ENCODE peak calls at places on chromosomes 7 and 10, in six cellular contexts. One of them, this sample, is unnamed.

GRCh38 chr7:87833130-87833529 is 43.0 kb downstream of the SLC25A40 start:
- DNase-seq in HCT116: no peak
- DNase-seq in HepG2: no peak
- DNase-seq in GM12878: no peak
- DNase-seq in H1: no peak
- DNase-seq in K562: no peak
- DNase-seq in this sample: no peak

GRCh38 chr10:125231813-125232475 is 71.6 kb upstream of the CTBP2 start:
- DNase-seq in HCT116: no peak
- DNase-seq in HepG2: no peak
- DNase-seq in GM12878: no peak
- DNase-seq in H1: no peak
- DNase-seq in K562: no peak
- DNase-seq in this sample: no peak

GRCh38 chr10:14837003-14837755 is 658 bp downstream of the CDNF start:
- DNase-seq in HCT116: no peak
- DNase-seq in HepG2: peak
- DNase-seq in GM12878: no peak
- DNase-seq in H1: no peak
- DNase-seq in K562: no peak
- DNase-seq in this sample: no peak

GRCh38 chr10:83862723-83863122 is 276.6 kb upstream of the GHITM start:
- DNase-seq in HCT116: no peak
- DNase-seq in HepG2: no peak
- DNase-seq in GM12878: no peak
- DNase-seq in H1: no peak
- DNase-seq in K562: no peak
- DNase-seq in this sample: no peak

GRCh38 chr7:130492519-130493274 is 812 bp downstream of the MEST start:
- DNase-seq in HCT116: no peak
- DNase-seq in HepG2: no peak
- DNase-seq in GM12878: no peak
- DNase-seq in H1: no peak
- DNase-seq in K562: no peak
- DNase-seq in this sample: peak

GRCh38 chr7:88075216-88075615 is 141.2 kb downstream of the ADAM22 start:
- DNase-seq in HCT116: no peak
- DNase-seq in HepG2: no peak
- DNase-seq in GM12878: no peak
- DNase-seq in H1: no peak
- DNase-seq in K562: no peak
- DNase-seq in this sample: no peak

GRCh38 chr10:62268027-62268398 is 631 bp downstream of the RTKN2 start:
- DNase-seq in HCT116: no peak
- DNase-seq in HepG2: no peak
- DNase-seq in GM12878: no peak
- DNase-seq in H1: no peak
- DNase-seq in K562: no peak
- DNase-seq in this sample: peak

GRCh38 chr7:45897042-45897690 is 8.9 kb downstream of the IGFBP1 start:
- DNase-seq in HCT116: no peak
- DNase-seq in HepG2: no peak
- DNase-seq in GM12878: no peak
- DNase-seq in H1: no peak
- DNase-seq in K562: no peak
- DNase-seq in this sample: no peak

GRCh38 chr10:129365767-129366400 is 101.2 kb upstream of the MGMT start:
- DNase-seq in HCT116: peak
- DNase-seq in HepG2: no peak
- DNase-seq in GM12878: no peak
- DNase-seq in H1: no peak
- DNase-seq in K562: peak
- DNase-seq in this sample: peak

GRCh38 chr10:12980713-12981306 is 20.7 kb downstream of the CCDC3 start:
- DNase-seq in HCT116: no peak
- DNase-seq in HepG2: no peak
- DNase-seq in GM12878: no peak
- DNase-seq in H1: no peak
- DNase-seq in K562: no peak
- DNase-seq in this sample: no peak

GRCh38 chr10:70987396-70988130 is 99.2 kb upstream of the PCBD1 start:
- DNase-seq in HCT116: no peak
- DNase-seq in HepG2: no peak
- DNase-seq in GM12878: no peak
- DNase-seq in H1: no peak
- DNase-seq in K562: no peak
- DNase-seq in this sample: no peak

GRCh38 chr7:98252655-98253054 is 623 bp upstream of the TECPR1 start:
- DNase-seq in HCT116: no peak
- DNase-seq in HepG2: no peak
- DNase-seq in GM12878: no peak
- DNase-seq in H1: no peak
- DNase-seq in K562: no peak
- DNase-seq in this sample: no peak

GRCh38 chr10:69232252-69232651 is 12.1 kb downstream of the HKDC1 start:
- DNase-seq in HCT116: peak
- DNase-seq in HepG2: no peak
- DNase-seq in GM12878: no peak
- DNase-seq in H1: peak
- DNase-seq in K562: no peak
- DNase-seq in this sample: no peak

GRCh38 chr7:150978136-150978789 is at the start of gene KCNH2:
- DNase-seq in HCT116: no peak
- DNase-seq in HepG2: no peak
- DNase-seq in GM12878: no peak
- DNase-seq in H1: no peak
- DNase-seq in K562: peak
- DNase-seq in this sample: peak

GRCh38 chr10:107163904-107164861 is at the start of gene SORCS1:
- DNase-seq in HCT116: no peak
- DNase-seq in HepG2: no peak
- DNase-seq in GM12878: no peak
- DNase-seq in H1: no peak
- DNase-seq in K562: no peak
- DNase-seq in this sample: peak

GRCh38 chr7:69060516-69060915 is 537.8 kb upstream of the AUTS2 start:
- DNase-seq in HCT116: no peak
- DNase-seq in HepG2: no peak
- DNase-seq in GM12878: no peak
- DNase-seq in H1: no peak
- DNase-seq in K562: no peak
- DNase-seq in this sample: no peak

GRCh38 chr7:45078199-45078681 is 10.5 kb downstream of the NACAD start:
- DNase-seq in HCT116: no peak
- DNase-seq in HepG2: peak
- DNase-seq in GM12878: no peak
- DNase-seq in H1: no peak
- DNase-seq in K562: no peak
- DNase-seq in this sample: peak

GRCh38 chr7:33185786-33186185 is 56.4 kb downstream of the BBS9 start:
- DNase-seq in HCT116: peak
- DNase-seq in HepG2: peak
- DNase-seq in GM12878: no peak
- DNase-seq in H1: no peak
- DNase-seq in K562: peak
- DNase-seq in this sample: no peak

GRCh38 chr10:86062151-86062550 is 304.4 kb downstream of the GRID1 start:
- DNase-seq in HCT116: no peak
- DNase-seq in HepG2: no peak
- DNase-seq in GM12878: no peak
- DNase-seq in H1: no peak
- DNase-seq in K562: no peak
- DNase-seq in this sample: no peak

GRCh38 chr10:20492447-20492846 is 404.7 kb downstream of the NEBL start:
- DNase-seq in HCT116: no peak
- DNase-seq in HepG2: no peak
- DNase-seq in GM12878: no peak
- DNase-seq in H1: no peak
- DNase-seq in K562: no peak
- DNase-seq in this sample: no peak

GRCh38 chr7:155660059-155660757 is 15.7 kb downstream of the RBM33 start:
- DNase-seq in HCT116: no peak
- DNase-seq in HepG2: no peak
- DNase-seq in GM12878: peak
- DNase-seq in H1: no peak
- DNase-seq in K562: no peak
- DNase-seq in this sample: no peak

GRCh38 chr7:7254319-7254718 is 72.0 kb downstream of the C1GALT1 start:
- DNase-seq in HCT116: no peak
- DNase-seq in HepG2: no peak
- DNase-seq in GM12878: no peak
- DNase-seq in H1: no peak
- DNase-seq in K562: no peak
- DNase-seq in this sample: no peak

GRCh38 chr10:133439517-133440461 is 14.0 kb upstream of the SCART1 start:
- DNase-seq in HCT116: no peak
- DNase-seq in HepG2: no peak
- DNase-seq in GM12878: no peak
- DNase-seq in H1: no peak
- DNase-seq in K562: no peak
- DNase-seq in this sample: no peak

GRCh38 chr7:22441157-22441556 is 58.8 kb downstream of the STEAP1B start:
- DNase-seq in HCT116: no peak
- DNase-seq in HepG2: no peak
- DNase-seq in GM12878: no peak
- DNase-seq in H1: no peak
- DNase-seq in K562: no peak
- DNase-seq in this sample: no peak

GRCh38 chr7:22444181-22444966 is 55.6 kb downstream of the STEAP1B start:
- DNase-seq in HCT116: no peak
- DNase-seq in HepG2: peak
- DNase-seq in GM12878: no peak
- DNase-seq in H1: no peak
- DNase-seq in K562: no peak
- DNase-seq in this sample: no peak

GRCh38 chr7:22442887-22443369 is 57.1 kb downstream of the STEAP1B start:
- DNase-seq in HCT116: no peak
- DNase-seq in HepG2: no peak
- DNase-seq in GM12878: no peak
- DNase-seq in H1: no peak
- DNase-seq in K562: no peak
- DNase-seq in this sample: no peak

GRCh38 chr7:22443370-22444180 is 56.4 kb downstream of the STEAP1B start:
- DNase-seq in HCT116: no peak
- DNase-seq in HepG2: peak
- DNase-seq in GM12878: no peak
- DNase-seq in H1: no peak
- DNase-seq in K562: no peak
- DNase-seq in this sample: no peak

DNA sequence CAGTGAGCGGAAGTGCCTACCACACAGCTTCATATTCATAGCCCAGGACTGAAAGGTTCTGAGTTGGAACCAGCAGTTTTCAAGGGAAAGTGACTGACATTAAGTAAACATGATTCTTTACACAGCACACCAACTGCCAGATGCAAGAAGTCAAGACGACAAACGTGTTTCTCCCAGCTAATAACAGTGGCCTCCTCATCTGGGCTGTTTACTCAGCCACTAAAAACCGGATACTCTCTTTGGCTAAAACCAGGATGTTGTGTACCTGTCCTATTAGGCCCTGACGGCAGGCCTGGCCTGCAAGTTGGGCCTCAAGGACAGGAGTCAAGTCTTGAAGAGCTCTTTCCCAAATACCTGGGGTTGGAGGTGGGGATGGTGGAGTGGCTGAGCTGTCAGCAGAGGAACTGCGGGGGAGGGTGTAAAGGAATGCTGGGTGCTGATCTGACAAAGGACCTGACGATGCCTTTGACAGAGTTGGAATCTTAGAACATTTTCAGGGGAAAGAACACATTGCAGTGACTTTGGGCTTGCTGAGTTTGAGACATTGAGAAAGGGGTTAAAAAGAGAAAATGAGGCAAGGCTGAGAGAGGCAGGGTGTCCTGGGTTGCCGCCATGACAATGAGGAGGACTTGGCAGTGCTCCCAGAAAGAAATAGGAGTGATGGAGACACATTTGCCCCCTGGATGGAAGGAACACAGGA is 57.7 kb downstream of the STEAP1B start:
- DNase-seq in HCT116: no peak
- DNase-seq in HepG2: peak
- DNase-seq in GM12878: no peak
- DNase-seq in H1: no peak
- DNase-seq in K562: no peak
- DNase-seq in this sample: no peak
- TF ChIP-seq MAX in HCT116: no peak
- TF ChIP-seq MAX in HepG2: peak
- TF ChIP-seq MAX in GM12878: no peak
- TF ChIP-seq MAX in H1: no peak
- TF ChIP-seq MAX in K562: no peak
- TF ChIP-seq MAX in this sample: no peak

GRCh38 chr7:34849966-34850365 is 187.3 kb downstream of the DPY19L1 start:
- DNase-seq in HCT116: no peak
- DNase-seq in HepG2: no peak
- DNase-seq in GM12878: no peak
- DNase-seq in H1: no peak
- DNase-seq in K562: no peak
- DNase-seq in this sample: no peak
- TF ChIP-seq ATF3 in HCT116: no peak
- TF ChIP-seq ATF3 in HepG2: no peak
- TF ChIP-seq ATF3 in GM12878: no peak
- TF ChIP-seq ATF3 in H1: no peak
- TF ChIP-seq ATF3 in K562: no peak
- TF ChIP-seq ATF3 in this sample: no peak

DNA sequence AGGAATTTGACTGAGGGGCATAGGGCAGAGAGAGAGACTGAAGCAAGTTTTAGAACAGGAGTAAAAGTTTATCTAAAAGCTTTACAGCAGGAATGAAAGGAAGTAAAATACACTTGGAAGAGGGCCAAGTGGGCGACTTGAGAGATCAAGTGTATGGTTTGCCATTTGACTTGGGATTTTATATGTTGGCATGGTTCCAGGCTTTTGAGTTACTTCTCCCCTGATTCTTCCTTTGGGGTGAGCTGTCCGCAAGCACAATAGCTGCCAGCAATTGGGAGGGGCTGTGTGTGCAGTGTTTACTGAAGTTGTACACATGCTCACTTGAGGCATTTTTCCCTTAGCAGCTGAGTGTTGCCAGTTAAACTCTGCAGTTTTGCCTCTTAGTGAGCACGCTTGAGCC is 892.0 kb upstream of the MBL2 start:
- DNase-seq in HCT116: no peak
- DNase-seq in HepG2: no peak
- DNase-seq in GM12878: no peak
- DNase-seq in H1: no peak
- DNase-seq in K562: no peak
- DNase-seq in this sample: no peak
- TF ChIP-seq MAX in HCT116: no peak
- TF ChIP-seq MAX in HepG2: no peak
- TF ChIP-seq MAX in GM12878: no peak
- TF ChIP-seq MAX in H1: no peak
- TF ChIP-seq MAX in K562: no peak
- TF ChIP-seq MAX in this sample: no peak

DNA sequence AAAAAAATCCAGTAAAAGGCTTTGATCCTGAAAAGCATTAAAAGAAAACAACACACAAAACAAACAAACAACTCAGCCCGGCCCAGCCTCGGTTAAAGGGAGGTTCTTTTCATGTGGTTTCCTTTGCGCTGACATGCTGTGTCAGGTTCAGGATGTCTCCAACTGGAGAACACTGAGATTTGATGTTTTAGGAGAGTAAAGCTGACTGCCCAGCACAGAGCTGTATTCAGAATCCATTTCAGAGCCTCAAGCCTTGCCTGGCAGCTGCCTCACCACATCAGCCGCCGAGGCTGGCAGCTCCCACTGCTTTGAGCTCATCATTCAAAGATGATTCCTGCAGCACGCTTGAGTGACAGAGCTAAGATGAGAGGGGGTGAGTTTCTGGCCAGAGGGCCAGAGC is 205.8 kb upstream of the LYZL1 start:
- DNase-seq in HCT116: no peak
- DNase-seq in HepG2: peak
- DNase-seq in GM12878: no peak
- DNase-seq in H1: no peak
- DNase-seq in K562: no peak
- DNase-seq in this sample: no peak
- TF ChIP-seq ATF3 in HCT116: no peak
- TF ChIP-seq ATF3 in HepG2: no peak
- TF ChIP-seq ATF3 in GM12878: no peak
- TF ChIP-seq ATF3 in H1: no peak
- TF ChIP-seq ATF3 in K562: no peak
- TF ChIP-seq ATF3 in this sample: no peak

This sample was measured in WTC11.